ENCODE peak calls at places on chromosomes 1 and 21, in six cellular contexts. S is ovary, N is stomach, X is GM12891, B is body of pancreas, J is prostate gland. R is an unnamed sample.

GRCh38 chr1:92366045-92366405 is 67.2 kb downstream of the RPAP2 start:
- DNase-seq in B (no peak), J (no peak), X (no peak), S (no peak), N (no peak), R (no peak)

GRCh38 chr1:24996983-24997893 is 67.2 kb upstream of the RUNX3 start:
- DNase-seq in X (peak), J (no peak), B (no peak), N (no peak), S (no peak), R (no peak)

GRCh38 chr1:39213511-39214002 is 9.1 kb downstream of the MACF1 start:
- DNase-seq in B (no peak), J (no peak), N (no peak), S (no peak), X (no peak), R (no peak)

GRCh38 chr1:42720868-42721267 is 19.2 kb downstream of the CLDN19 start:
- DNase-seq in X (no peak), J (no peak), B (peak), N (no peak), S (no peak), R (no peak)

GRCh38 chr1:212864201-212864600 is 6.1 kb downstream of the FLVCR1 start:
- DNase-seq in B (no peak), J (no peak), S (no peak), X (no peak), N (no peak), R (no peak)

GRCh38 chr1:56045477-56045876 is 533.9 kb downstream of the PLPP3 start:
- DNase-seq in B (no peak), X (no peak), N (no peak), J (no peak), S (no peak), R (no peak)

GRCh38 chr1:176602388-176603004 is 139.5 kb downstream of the PAPPA2 start:
- DNase-seq in N (no peak), X (no peak), S (no peak), B (no peak), J (no peak), R (no peak)

GRCh38 chr1:115013792-115014191 is 15.8 kb upstream of the TSHB start:
- DNase-seq in N (no peak), X (no peak), B (no peak), J (no peak), S (no peak), R (no peak)

GRCh38 chr1:25487628-25488027 is 55.8 kb upstream of the LDLRAP1 start:
- DNase-seq in N (no peak), B (no peak), J (no peak), S (no peak), X (no peak), R (no peak)

GRCh38 chr1:202349263-202349928 is 897 bp downstream of the PPP1R12B start:
- DNase-seq in B (no peak), S (no peak), X (no peak), N (no peak), J (peak), R (no peak)

GRCh38 chr1:182667848-182668505 is 16.4 kb downstream of the RGS8 start:
- DNase-seq in X (no peak), B (no peak), N (no peak), S (no peak), J (no peak), R (no peak)

GRCh38 chr1:109759513-109760334 is 4.0 kb downstream of the EPS8L3 start:
- DNase-seq in X (no peak), S (peak), B (no peak), J (no peak), N (peak), R (no peak)

GRCh38 chr1:206467915-206468314 is 2.4 kb upstream of the IKBKE start:
- DNase-seq in X (no peak), N (peak), J (no peak), S (no peak), B (peak), R (no peak)

GRCh38 chr1:152029144-152029936 is 7.5 kb downstream of the S100A11 start:
- DNase-seq in N (no peak), X (no peak), B (no peak), J (no peak), S (no peak), R (no peak)

GRCh38 chr1:66542811-66543767 is 9.1 kb downstream of the SGIP1 start:
- DNase-seq in J (peak), S (no peak), N (peak), B (peak), X (no peak), R (no peak)

GRCh38 chr1:201586806-201587205 is 47.9 kb downstream of the NAV1 start:
- DNase-seq in S (no peak), N (no peak), J (no peak), X (no peak), B (no peak), R (no peak)

GRCh38 chr1:115062542-115063004 is 26.7 kb downstream of the TSPAN2 start:
- DNase-seq in B (peak), J (peak), S (no peak), N (peak), X (no peak), R (peak)

GRCh38 chr21:45560106-45561021 is 18.1 kb upstream of the SLC19A1 start:
- DNase-seq in J (no peak), B (no peak), S (no peak), X (no peak), N (no peak), R (no peak)

GRCh38 chr1:162541619-162542141 is 19.8 kb upstream of the UAP1 start:
- DNase-seq in S (no peak), X (no peak), N (no peak), J (no peak), B (peak), R (peak)

GRCh38 chr1:242523282-242523967 is 1.1 kb downstream of the PLD5 start:
- DNase-seq in S (peak), B (no peak), J (no peak), N (no peak), X (no peak), R (no peak)

GRCh38 chr1:242525360-242525722 is 844 bp upstream of the PLD5 start:
- DNase-seq in S (no peak), J (no peak), N (no peak), X (no peak), B (no peak), R (no peak)

GRCh38 chr1:242523968-242524570 is 428 bp downstream of the PLD5 start:
- DNase-seq in J (peak), X (no peak), N (no peak), B (peak), S (peak), R (no peak)

GRCh38 chr1:242525769-242526168 is 1.3 kb upstream of the PLD5 start:
- DNase-seq in N (no peak), S (no peak), J (no peak), B (no peak), X (no peak), R (no peak)

DNA sequence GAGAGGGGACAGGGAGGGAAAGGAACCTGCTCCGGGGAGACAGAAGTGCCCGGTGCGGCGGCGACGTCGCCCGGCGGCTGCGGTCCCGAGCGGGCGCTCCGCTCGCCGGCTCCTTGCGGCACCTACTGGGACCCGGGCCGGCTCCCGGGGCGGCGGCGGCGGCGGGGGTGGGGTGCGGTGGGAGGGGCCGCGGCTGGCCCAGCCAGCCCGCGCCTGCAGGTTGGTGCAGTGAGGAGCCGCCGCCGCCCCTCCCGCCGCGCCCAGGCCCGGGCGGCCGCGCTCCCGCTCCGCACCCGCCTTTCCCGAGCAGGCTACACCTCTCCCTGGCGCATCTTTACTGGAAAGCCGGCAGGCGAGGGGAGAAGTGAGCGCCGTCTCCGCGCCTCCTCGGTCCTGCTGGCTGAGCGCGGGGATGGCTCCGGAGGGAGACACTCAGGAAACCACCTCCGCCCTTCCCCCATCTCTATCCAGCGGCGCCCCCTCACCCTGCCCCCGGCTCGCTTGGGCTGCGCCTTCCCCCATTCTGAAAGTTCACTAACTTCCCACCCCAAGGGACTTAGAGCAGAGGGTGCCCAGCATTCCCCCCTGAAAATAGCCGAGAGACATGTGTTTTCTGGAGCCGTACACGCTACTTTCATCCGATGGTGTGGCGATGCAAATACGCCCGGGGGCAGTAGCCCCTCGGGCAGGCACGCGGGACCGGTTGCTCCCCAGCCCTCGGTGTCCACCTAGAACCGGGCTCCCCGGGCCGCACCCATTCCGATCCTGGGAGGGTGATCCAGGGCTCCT is at the start of gene PLD5:
- DNase-seq in B (no peak), J (peak), X (no peak), S (peak), N (no peak), R (no peak)
- TF ChIP-seq POLR2A in B (no peak), J (no peak), X (no peak), S (no peak), N (no peak), R (no peak)

GRCh38 chr1:10779201-10779600 is 17.2 kb downstream of the CASZ1 start:
- DNase-seq in J (peak), N (peak), B (peak), S (no peak), X (no peak), R (peak)
- TF ChIP-seq POLR2A in J (peak), N (no peak), B (no peak), S (no peak), X (no peak), R (no peak)

GRCh38 chr1:235327559-235328270 is at the start of gene ARID4B:
- DNase-seq in X (peak), N (peak), B (no peak), J (peak), S (peak), R (peak)
- TF ChIP-seq POLR2A in X (no peak), N (no peak), B (peak), J (peak), S (peak), R (peak)

GRCh38 chr1:76568839-76569238 is 298.4 kb upstream of the ST6GALNAC5 start:
- DNase-seq in S (no peak), J (no peak), B (no peak), X (no peak), N (no peak), R (no peak)
- TF ChIP-seq POLR2A in S (no peak), J (no peak), B (no peak), X (no peak), N (no peak), R (no peak)